ENCODE peak calls at places on chromosomes 13 and 19, in nine cellular contexts. N is Panc1, A is IMR-90, R is AG10803, M is lower leg skin, Z is AG04450, C is fibroblast of lung, P is psoas muscle, D is pancreas. Y is an unnamed sample.

GRCh38 chr13:106376411-106377112 is 158.9 kb downstream of the EFNB2 start:
- DNase-seq in N (peak), A (peak), R (peak), M (no peak), Z (peak), C (peak), P (no peak), D (no peak), Y (peak)

GRCh38 chr13:97226788-97227627 is 4.9 kb downstream of the MBNL2 start:
- DNase-seq in N (no peak), A (no peak), R (no peak), M (no peak), Z (no peak), C (no peak), P (no peak), D (no peak), Y (no peak)

GRCh38 chr19:30167976-30168635 is 204.1 kb upstream of the ZNF536 start:
- DNase-seq in N (no peak), A (no peak), R (no peak), M (no peak), Z (no peak), C (no peak), P (no peak), D (no peak), Y (no peak)

GRCh38 chr19:14142262-14143190 is 6.1 kb upstream of the ASF1B start:
- DNase-seq in N (no peak), A (no peak), R (no peak), M (no peak), Z (no peak), C (no peak), P (no peak), D (no peak), Y (no peak)

GRCh38 chr13:40194204-40194806 is 472.1 kb downstream of the FOXO1 start:
- DNase-seq in N (no peak), A (no peak), R (peak), M (no peak), Z (no peak), C (no peak), P (no peak), D (no peak), Y (no peak)

GRCh38 chr19:2202366-2202765 is 33.8 kb downstream of the PLEKHJ1 start:
- DNase-seq in N (no peak), A (no peak), R (no peak), M (no peak), Z (no peak), C (no peak), P (no peak), D (no peak), Y (no peak)

GRCh38 chr13:45086484-45086883 is 33.8 kb upstream of the GTF2F2 start:
- DNase-seq in N (no peak), A (peak), R (peak), M (no peak), Z (no peak), C (no peak), P (no peak), D (no peak), Y (no peak)

GRCh38 chr19:47542030-47542475 is 27.2 kb upstream of the NAPA start:
- DNase-seq in N (no peak), A (peak), R (peak), M (no peak), Z (no peak), C (no peak), P (no peak), D (no peak), Y (no peak)

GRCh38 chr19:47200530-47200929 is 30.5 kb downstream of the BBC3 start:
- DNase-seq in N (no peak), A (no peak), R (no peak), M (no peak), Z (no peak), C (no peak), P (no peak), D (no peak), Y (no peak)

GRCh38 chr13:51770681-51771417 is 33.1 kb downstream of the DHRS12 start:
- DNase-seq in N (no peak), A (no peak), R (no peak), M (no peak), Z (no peak), C (no peak), P (no peak), D (no peak), Y (no peak)

GRCh38 chr19:42066075-42066754 is 3.8 kb downstream of the GRIK5 start:
- DNase-seq in N (no peak), A (peak), R (no peak), M (no peak), Z (no peak), C (peak), P (no peak), D (no peak), Y (no peak)

GRCh38 chr19:37973666-37974065 is 66.7 kb downstream of the SIPA1L3 start:
- DNase-seq in N (no peak), A (peak), R (no peak), M (no peak), Z (no peak), C (no peak), P (no peak), D (no peak), Y (no peak)

DNA sequence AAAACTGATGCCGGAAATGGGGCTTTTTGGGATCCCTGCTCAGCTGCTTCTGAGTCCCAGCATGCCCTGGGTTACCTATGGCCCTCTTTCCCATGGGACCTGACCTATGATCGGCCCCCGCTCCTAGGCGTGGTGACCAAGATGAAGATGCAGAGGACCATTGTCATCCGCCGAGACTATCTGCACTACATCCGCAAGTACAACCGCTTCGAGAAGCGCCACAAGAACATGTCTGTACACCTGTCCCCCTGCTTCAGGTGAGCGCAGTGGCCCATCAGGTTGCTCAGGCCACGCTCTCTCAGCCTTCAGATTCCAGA is 1.5 kb downstream of the RPS11 start:
- DNase-seq in N (no peak), A (no peak), R (no peak), M (no peak), Z (no peak), C (no peak), P (no peak), D (no peak), Y (no peak)
- H3K4me3 ChIP-seq in N (peak), A (no peak), R (peak), M (no peak), Z (peak), C (peak), P (peak), D (peak), Y (peak)

DNA sequence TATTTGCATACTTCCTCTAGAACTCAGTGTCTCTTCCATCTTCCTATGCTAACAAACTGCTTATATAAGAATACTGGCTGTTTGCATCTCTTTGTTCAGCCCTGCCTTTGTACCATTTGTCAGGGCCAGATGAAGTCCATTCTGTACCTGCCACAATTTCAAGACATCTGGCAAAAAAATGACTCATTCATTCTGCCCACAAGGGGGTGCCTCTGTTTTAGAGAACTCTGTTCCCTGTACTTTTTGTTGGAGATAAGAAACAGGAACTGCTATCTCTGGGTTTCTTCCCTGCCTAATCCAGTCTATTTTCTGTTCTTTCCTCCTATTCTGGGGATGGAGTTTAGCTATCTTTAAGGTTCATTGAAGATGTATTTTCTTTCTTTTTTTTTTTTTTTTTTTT is 23.0 kb downstream of the ZNF568 start:
- DNase-seq in N (no peak), A (no peak), R (no peak), M (no peak), Z (no peak), C (no peak), P (no peak), D (no peak), Y (no peak)
- TF ChIP-seq CTCF in N (no peak), A (no peak), R (no peak), M (no peak), Z (no peak), C (no peak), P (no peak), D (no peak), Y (peak)

DNA sequence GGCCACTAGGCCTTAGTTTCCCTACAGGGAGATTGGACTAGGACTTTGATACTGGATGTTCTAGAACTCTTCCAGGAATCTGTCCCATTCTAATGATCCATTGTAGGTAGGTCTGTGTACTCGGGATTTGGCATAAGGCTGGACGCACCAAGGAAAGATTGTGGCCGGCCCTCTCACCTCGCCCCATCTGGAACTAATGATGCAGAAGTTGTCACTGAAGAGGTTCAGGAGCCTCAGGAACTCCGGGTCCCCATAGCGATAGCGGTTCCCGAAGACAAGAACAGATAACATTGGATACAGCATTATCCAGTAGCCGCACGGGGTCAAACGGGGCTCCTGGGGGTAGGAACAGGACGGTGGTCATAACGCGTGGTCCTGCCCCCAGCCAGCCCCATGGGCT is 11.2 kb downstream of the EGLN2 start:
- DNase-seq in N (no peak), A (no peak), R (no peak), M (no peak), Z (no peak), C (no peak), P (no peak), D (no peak), Y (no peak)
- H3K4me3 ChIP-seq in N (peak), A (no peak), R (peak), M (peak), Z (peak), C (peak), P (peak), D (peak), Y (peak)

GRCh38 chr13:91595677-91596076 is 197.3 kb downstream of the GPC5 start:
- DNase-seq in N (no peak), A (no peak), R (no peak), M (no peak), Z (no peak), C (no peak), P (no peak), D (no peak), Y (no peak)
- TF ChIP-seq CTCF in N (no peak), A (no peak), R (no peak), M (no peak), Z (no peak), C (no peak), P (no peak), D (no peak), Y (no peak)

GRCh38 chr19:45814851-45815481 is at the start of gene RSPH6A:
- DNase-seq in N (no peak), A (no peak), R (no peak), M (no peak), Z (no peak), C (no peak), P (no peak), D (no peak), Y (no peak)
- H3K4me3 ChIP-seq in N (no peak), A (no peak), R (no peak), M (no peak), Z (no peak), C (no peak), P (peak), D (peak), Y (no peak)

DNA sequence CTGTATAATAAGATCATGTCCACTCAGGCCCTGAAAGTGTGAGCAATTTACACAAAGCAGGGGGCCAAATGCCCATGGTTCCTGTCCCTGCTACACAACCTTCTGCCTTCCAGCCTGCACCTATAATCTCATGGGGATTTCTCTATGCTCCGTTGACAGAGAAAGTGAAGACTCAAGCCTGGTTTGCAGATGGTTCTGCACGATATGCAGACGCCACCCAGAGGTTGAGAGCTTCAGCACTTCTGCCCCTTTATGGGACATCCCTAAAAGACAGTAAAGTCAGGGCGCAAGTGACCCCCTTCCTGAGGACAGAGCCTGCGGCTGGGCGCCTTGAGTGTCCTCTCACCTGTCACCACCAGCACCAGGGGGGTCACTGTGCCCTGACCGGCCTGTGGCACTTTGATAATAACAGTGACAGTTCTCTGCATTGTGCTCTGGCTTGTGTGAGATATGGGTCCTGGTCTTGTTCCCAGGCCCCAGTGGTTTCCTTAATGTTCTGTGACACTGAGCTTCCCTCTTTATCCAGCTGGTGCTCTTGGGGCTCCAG is 15.1 kb downstream of the LILRA5 start:
- DNase-seq in N (no peak), A (no peak), R (no peak), M (peak), Z (no peak), C (no peak), P (no peak), D (no peak), Y (no peak)
- TF ChIP-seq CTCF in N (peak), A (no peak), R (no peak), M (no peak), Z (no peak), C (no peak), P (no peak), D (no peak), Y (no peak)